ENCODE peak calls at places on chromosomes 13 and 19, in eight cellular contexts. W is psoas muscle, A is AG10803, D is GM12865, H is thoracic aorta, Q is coronary artery, I is uterus, R is heart right ventricle. C is an unnamed sample.

GRCh38 chr19:52658595-52658994 is 20.4 kb upstream of the ZNF83 start:
- DNase-seq in I (no peak), R (no peak), A (no peak), W (no peak), Q (no peak), H (no peak), D (no peak), C (no peak)

GRCh38 chr13:35143123-35143522 is 201.1 kb downstream of the NBEA start:
- DNase-seq in Q (no peak), R (no peak), I (no peak), D (no peak), H (no peak), A (peak), W (no peak), C (no peak)

GRCh38 chr19:39970674-39971379 is at the start of gene PSMC4:
- DNase-seq in Q (peak), W (peak), A (peak), D (peak), I (peak), H (peak), R (peak), C (peak)

GRCh38 chr19:2302319-2303208 is 5.4 kb downstream of the LINGO3 start:
- DNase-seq in Q (no peak), D (no peak), H (no peak), W (peak), A (peak), R (peak), I (no peak), C (no peak)

GRCh38 chr19:1259206-1259872 is 9.8 kb upstream of the CIRBP start:
- DNase-seq in R (peak), H (no peak), A (peak), D (peak), I (peak), W (peak), Q (peak), C (no peak)

GRCh38 chr13:111409413-111409812 is 89.0 kb downstream of the TEX29 start:
- DNase-seq in D (no peak), A (no peak), I (no peak), W (no peak), Q (no peak), R (no peak), H (no peak), C (no peak)

GRCh38 chr19:49114630-49115363 is 627 bp downstream of the LIN7B start:
- DNase-seq in I (peak), A (peak), R (peak), D (no peak), Q (no peak), W (peak), H (no peak), C (no peak)

GRCh38 chr13:62038214-62038613 is 622.6 kb upstream of the PCDH20 start:
- DNase-seq in R (no peak), I (no peak), H (no peak), Q (no peak), W (no peak), A (no peak), D (peak), C (no peak)

GRCh38 chr13:35858665-35859064 is 272.5 kb downstream of the DCLK1 start:
- DNase-seq in A (no peak), Q (no peak), W (no peak), I (no peak), R (no peak), D (no peak), H (no peak), C (no peak)

GRCh38 chr19:6866646-6867255 is 20.6 kb upstream of the ADGRE1 start:
- DNase-seq in Q (no peak), A (no peak), D (peak), W (no peak), H (no peak), R (no peak), I (no peak), C (no peak)

GRCh38 chr13:97226788-97227627 is 4.9 kb downstream of the MBNL2 start:
- DNase-seq in H (no peak), A (no peak), W (no peak), I (no peak), R (no peak), Q (no peak), D (peak), C (no peak)

GRCh38 chr13:65095697-65096096 is 2134.4 kb downstream of the PCDH9 start:
- DNase-seq in Q (no peak), R (no peak), W (no peak), A (no peak), I (no peak), D (no peak), H (no peak), C (no peak)

GRCh38 chr13:22061806-22062391 is 391.0 kb downstream of the FGF9 start:
- DNase-seq in A (no peak), H (no peak), W (no peak), Q (no peak), I (no peak), R (no peak), D (peak), C (no peak)

GRCh38 chr13:37202264-37202663 is 96.8 kb upstream of the CSNK1A1L start:
- DNase-seq in W (no peak), I (no peak), R (no peak), H (no peak), A (peak), Q (no peak), D (no peak), C (no peak)

GRCh38 chr19:52997975-52998374 is 15.7 kb upstream of the ERVV-1 start:
- DNase-seq in D (no peak), Q (no peak), A (no peak), H (no peak), R (no peak), W (no peak), I (no peak), C (no peak)

GRCh38 chr19:30231408-30232318 is 140.5 kb upstream of the ZNF536 start:
- DNase-seq in I (no peak), D (no peak), W (no peak), H (no peak), Q (no peak), A (no peak), R (no peak), C (no peak)

GRCh38 chr19:46480409-46480808 is 9.0 kb upstream of the PNMA8A start:
- DNase-seq in Q (no peak), A (peak), H (no peak), W (no peak), D (no peak), R (peak), I (peak), C (no peak)

DNA sequence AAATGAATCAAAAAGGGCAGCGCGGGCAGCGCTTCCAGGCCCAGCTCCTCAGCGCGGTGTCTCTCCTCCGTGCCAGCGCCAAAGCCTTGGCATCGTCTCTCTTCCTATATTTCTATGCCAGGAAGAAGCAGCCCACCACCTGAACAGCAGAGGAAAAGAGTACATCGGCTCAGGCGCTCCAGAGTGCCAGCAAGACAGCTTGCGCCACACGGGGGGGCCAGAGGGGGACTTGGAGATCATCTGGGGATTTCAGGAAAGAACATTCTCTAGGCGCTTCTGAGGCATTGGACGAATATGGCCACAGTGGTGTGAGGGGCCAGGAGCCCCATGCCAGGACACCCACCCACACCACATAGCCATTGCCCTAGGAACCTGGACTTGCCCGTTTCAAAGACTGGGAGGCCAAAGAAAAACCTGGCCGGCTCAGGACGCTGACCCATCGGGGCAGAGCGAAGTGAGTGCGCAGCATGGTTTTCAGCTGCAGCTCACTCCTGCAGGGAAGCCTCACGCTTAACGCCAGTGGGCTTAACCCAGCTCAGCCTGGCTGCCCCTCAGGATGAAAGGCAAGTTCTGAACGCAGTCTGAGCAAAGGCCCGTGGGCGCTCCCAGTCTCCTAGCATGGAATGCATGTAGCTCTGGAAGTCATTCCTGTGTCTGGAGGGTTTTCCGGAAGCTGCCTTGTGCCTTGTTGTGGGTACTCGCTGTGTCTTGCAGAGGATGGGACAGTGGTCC is 62.1 kb downstream of the GGACT start:
- DNase-seq in R (no peak), I (no peak), D (no peak), H (no peak), A (no peak), W (no peak), Q (peak), C (no peak)
- TF ChIP-seq CTCF in R (no peak), I (no peak), D (no peak), H (no peak), A (no peak), W (no peak), Q (no peak), C (peak)

DNA sequence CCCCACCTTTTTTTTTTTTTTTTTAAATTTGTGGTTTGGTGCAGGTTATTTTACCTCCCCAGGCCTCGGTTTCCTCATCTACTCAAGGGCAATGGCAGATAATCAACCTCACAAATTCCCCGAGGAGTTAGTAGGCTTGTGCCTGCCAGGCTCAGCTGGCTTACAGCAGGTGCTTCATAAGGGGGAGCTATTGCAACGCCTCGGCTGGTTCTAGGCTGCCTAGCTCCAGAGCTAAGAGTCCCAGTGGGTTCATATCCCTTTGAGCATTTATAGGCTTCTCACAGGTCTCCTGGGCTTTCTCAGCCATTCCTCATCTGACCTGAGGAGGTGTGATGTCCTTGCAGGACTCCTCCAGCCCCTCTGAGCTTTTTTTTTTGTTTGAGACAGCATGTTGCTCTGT is 10.6 kb downstream of the BCKDHA start:
- DNase-seq in H (no peak), A (no peak), D (peak), R (no peak), I (no peak), Q (no peak), W (no peak), C (no peak)
- TF ChIP-seq CTCF in H (no peak), A (no peak), D (no peak), R (no peak), I (no peak), Q (no peak), W (no peak), C (no peak)

GRCh38 chr19:18045307-18046013 is 37.5 kb downstream of the ARRDC2 start:
- DNase-seq in Q (no peak), D (no peak), R (no peak), I (no peak), H (no peak), A (no peak), W (no peak), C (no peak)
- TF ChIP-seq CTCF in Q (no peak), D (no peak), R (no peak), I (no peak), H (no peak), A (no peak), W (no peak), C (no peak)

GRCh38 chr13:98584668-98585397 is 7.9 kb upstream of the STK24 start:
- DNase-seq in H (no peak), Q (no peak), R (no peak), A (peak), I (no peak), W (no peak), D (no peak), C (no peak)
- TF ChIP-seq CTCF in H (no peak), Q (no peak), R (no peak), A (no peak), I (no peak), W (no peak), D (no peak), C (no peak)

GRCh38 chr19:15438124-15438496 is 11.6 kb downstream of the WIZ start:
- DNase-seq in A (no peak), D (no peak), I (no peak), Q (no peak), H (no peak), R (no peak), W (no peak), C (no peak)

GRCh38 chr19:15436826-15437110 is 13.0 kb downstream of the WIZ start:
- DNase-seq in I (peak), H (no peak), W (no peak), D (no peak), R (no peak), A (no peak), Q (no peak), C (no peak)

GRCh38 chr19:15438577-15438976 is 11.2 kb downstream of the WIZ start:
- DNase-seq in D (no peak), A (no peak), R (no peak), Q (no peak), W (no peak), H (no peak), I (no peak), C (no peak)

GRCh38 chr19:15436012-15436825 is 13.5 kb downstream of the WIZ start:
- DNase-seq in H (no peak), Q (no peak), I (peak), W (no peak), R (no peak), D (no peak), A (no peak), C (no peak)

DNA sequence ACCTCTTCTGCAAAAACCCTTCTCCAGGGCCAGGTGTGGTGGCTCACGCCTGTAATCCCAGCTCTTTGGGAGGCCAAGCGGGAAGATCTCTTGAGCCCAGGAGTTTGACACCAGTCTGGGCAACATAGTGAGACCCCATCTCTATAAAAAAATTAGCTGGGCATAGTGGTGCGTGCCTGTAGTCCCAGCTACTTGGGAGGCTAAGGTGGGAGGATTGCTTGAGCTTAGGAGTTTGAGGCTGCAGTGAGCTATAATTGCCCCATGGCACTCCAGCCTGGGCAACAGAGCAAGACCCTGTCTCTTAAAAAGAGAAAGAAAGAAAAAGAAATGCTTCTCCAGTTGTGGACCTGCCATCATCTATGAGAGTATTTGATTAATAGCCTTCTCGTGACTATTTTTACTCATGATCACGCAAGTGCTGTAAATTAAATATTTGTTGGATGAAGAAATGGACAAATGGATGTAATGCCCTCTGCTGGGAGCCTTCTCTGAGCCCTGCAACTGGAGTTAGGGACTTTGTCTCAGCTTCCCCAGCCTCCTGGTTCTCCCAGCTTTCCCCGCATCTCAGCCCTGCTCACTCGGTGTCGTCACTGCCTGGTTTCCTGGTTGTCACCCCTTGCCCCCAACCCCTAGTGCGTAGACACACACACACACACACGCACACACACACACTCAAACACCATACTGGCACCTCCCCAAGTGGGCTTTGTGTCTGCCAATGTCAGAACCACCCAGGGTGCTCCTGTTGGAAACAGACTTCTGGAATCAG is 12.2 kb downstream of the WIZ start:
- DNase-seq in D (no peak), A (peak), R (no peak), I (peak), H (no peak), W (no peak), Q (no peak), C (no peak)
- TF ChIP-seq CTCF in D (no peak), A (peak), R (no peak), I (peak), H (peak), W (peak), Q (no peak), C (peak)

GRCh38 chr19:16052353-16052752 is 23.9 kb upstream of the TPM4 start:
- DNase-seq in I (no peak), H (no peak), Q (no peak), A (no peak), D (no peak), R (no peak), W (no peak), C (no peak)
- TF ChIP-seq CTCF in I (no peak), H (no peak), Q (no peak), A (no peak), D (no peak), R (no peak), W (no peak), C (no peak)